ENCODE peak calls at places on chromosomes 16 and 17, in six cellular contexts. C is progenitor cell of endocrine pancreas; F is CD4-positive, alpha-beta T cell; H is RWPE1; Y is AG10803; Z is BJ. R is an unnamed sample.

GRCh38 chr17:44807093-44807816 is 22.8 kb downstream of the GJC1 start:
- DNase-seq in Z (no peak), H (no peak), Y (no peak), C (no peak), F (no peak), R (no peak)

GRCh38 chr17:62017912-62018311 is 47.2 kb downstream of the MED13 start:
- DNase-seq in Z (no peak), Y (no peak), C (no peak), F (no peak), H (no peak), R (no peak)

GRCh38 chr17:39406951-39407350 is 5.5 kb upstream of the FBXL20 start:
- DNase-seq in Y (no peak), C (no peak), F (no peak), Z (no peak), H (no peak), R (no peak)

GRCh38 chr16:80466024-80466986 is 74.5 kb upstream of the DYNLRB2 start:
- DNase-seq in C (peak; percentile 67), Z (no peak), F (peak; percentile 33), H (peak; percentile 74), Y (peak; percentile 46), R (peak; percentile 73)

GRCh38 chr16:1791943-1792812 is 1.3 kb downstream of the IGFALS start:
- DNase-seq in C (peak; percentile 9), Z (no peak), F (no peak), Y (no peak), H (no peak), R (no peak)

GRCh38 chr17:65398036-65398787 is 163.2 kb downstream of the AXIN2 start:
- DNase-seq in Y (no peak), H (no peak), C (no peak), Z (no peak), F (no peak), R (no peak)

GRCh38 chr17:34252138-34252889 is 2.8 kb upstream of the CCL2 start:
- DNase-seq in C (no peak), Z (peak; percentile 81), H (peak; percentile 36), F (no peak), Y (peak; percentile 94), R (peak; percentile 38)

GRCh38 chr17:2050871-2051387 is 4.0 kb upstream of the HIC1 start:
- DNase-seq in C (no peak), F (no peak), Z (no peak), H (no peak), Y (no peak), R (no peak)

GRCh38 chr17:37483311-37484039 is 6.2 kb upstream of the DUSP14 start:
- DNase-seq in Y (peak; percentile 95), C (no peak), H (no peak), Z (peak; percentile 89), F (no peak), R (no peak)

GRCh38 chr17:6070280-6070894 is at the start of gene WSCD1:
- DNase-seq in H (no peak), F (no peak), Z (no peak), C (peak; percentile 27), Y (no peak), R (peak; percentile 21)

GRCh38 chr17:7477392-7478275 is 1.8 kb downstream of the ZBTB4 start:
- DNase-seq in H (peak; percentile 40), Z (peak; percentile 87), Y (peak; percentile 96), C (peak; percentile 26), F (no peak), R (peak; percentile 26)

GRCh38 chr16:87463722-87464690 is 28.8 kb downstream of the ZCCHC14 start:
- DNase-seq in C (no peak), Y (peak; percentile 74), H (no peak), Z (no peak), F (peak; percentile 29), R (no peak)

GRCh38 chr16:1466968-1467521 is 7.8 kb downstream of the CLCN7 start:
- DNase-seq in H (peak; percentile 8), C (no peak), Z (no peak), F (no peak), Y (no peak), R (peak; percentile 19)

GRCh38 chr17:73283250-73283649 is 21.6 kb upstream of the CPSF4L start:
- DNase-seq in Y (no peak), H (no peak), C (no peak), F (no peak), Z (no peak), R (no peak)

GRCh38 chr16:8798535-8799157 is 1.0 kb downstream of the PMM2 start:
- DNase-seq in H (no peak), C (no peak), Z (no peak), Y (no peak), F (no peak), R (no peak)

GRCh38 chr17:35807371-35808144 is 1.7 kb upstream of the TAF15 start:
- DNase-seq in C (no peak), F (no peak), Z (peak; percentile 26), Y (peak; percentile 66), H (no peak), R (no peak)

GRCh38 chr16:89430436-89431157 is 59.8 kb downstream of the ANKRD11 start:
- DNase-seq in Y (no peak), F (no peak), Z (no peak), H (no peak), C (no peak), R (no peak)

GRCh38 chr17:30550512-30551273 is 73.5 kb downstream of the GOSR1 start:
- DNase-seq in Y (peak; percentile 13), C (no peak), Z (no peak), H (peak; percentile 11), F (no peak), R (peak; percentile 37)

GRCh38 chr16:1941924-1942809 is 832 bp downstream of the MSRB1 start:
- DNase-seq in C (no peak), Y (peak; percentile 21), H (peak; percentile 30), F (no peak), Z (no peak), R (peak; percentile 27)

GRCh38 chr17:81681672-81682071 is 1.9 kb downstream of the ARL16 start:
- DNase-seq in Y (no peak), H (no peak), F (no peak), C (no peak), Z (no peak), R (no peak)

GRCh38 chr16:54048994-54049929 is 237.3 kb downstream of the IRX3 start:
- DNase-seq in F (no peak), Z (no peak), Y (no peak), C (no peak), H (no peak), R (no peak)

GRCh38 chr16:22665048-22665797 is 148.7 kb upstream of the HS3ST2 start:
- DNase-seq in F (no peak), Z (no peak), Y (no peak), C (no peak), H (no peak), R (no peak)

GRCh38 chr17:41464682-41465081 is 2.5 kb downstream of the KRT32 start:
- DNase-seq in Z (peak; percentile 88), Y (peak; percentile 96), F (no peak), C (no peak), H (peak; percentile 95), R (peak; percentile 74)

GRCh38 chr17:50949128-50950001 is 83.2 kb upstream of the TOB1 start:
- DNase-seq in C (no peak), F (no peak), Y (no peak), H (no peak), Z (no peak), R (no peak)

GRCh38 chr17:9522074-9522473 is 53.5 kb downstream of the STX8 start:
- DNase-seq in F (no peak), H (peak; percentile 34), C (no peak), Y (peak; percentile 69), Z (no peak), R (peak; percentile 19)

GRCh38 chr17:9519873-9520272 is 55.7 kb downstream of the STX8 start:
- DNase-seq in Y (no peak), F (no peak), Z (no peak), C (no peak), H (no peak), R (no peak)

GRCh38 chr17:9517396-9517795 is 58.2 kb downstream of the STX8 start:
- DNase-seq in C (no peak), F (peak; percentile 6), Z (no peak), H (no peak), Y (no peak), R (no peak)

DNA sequence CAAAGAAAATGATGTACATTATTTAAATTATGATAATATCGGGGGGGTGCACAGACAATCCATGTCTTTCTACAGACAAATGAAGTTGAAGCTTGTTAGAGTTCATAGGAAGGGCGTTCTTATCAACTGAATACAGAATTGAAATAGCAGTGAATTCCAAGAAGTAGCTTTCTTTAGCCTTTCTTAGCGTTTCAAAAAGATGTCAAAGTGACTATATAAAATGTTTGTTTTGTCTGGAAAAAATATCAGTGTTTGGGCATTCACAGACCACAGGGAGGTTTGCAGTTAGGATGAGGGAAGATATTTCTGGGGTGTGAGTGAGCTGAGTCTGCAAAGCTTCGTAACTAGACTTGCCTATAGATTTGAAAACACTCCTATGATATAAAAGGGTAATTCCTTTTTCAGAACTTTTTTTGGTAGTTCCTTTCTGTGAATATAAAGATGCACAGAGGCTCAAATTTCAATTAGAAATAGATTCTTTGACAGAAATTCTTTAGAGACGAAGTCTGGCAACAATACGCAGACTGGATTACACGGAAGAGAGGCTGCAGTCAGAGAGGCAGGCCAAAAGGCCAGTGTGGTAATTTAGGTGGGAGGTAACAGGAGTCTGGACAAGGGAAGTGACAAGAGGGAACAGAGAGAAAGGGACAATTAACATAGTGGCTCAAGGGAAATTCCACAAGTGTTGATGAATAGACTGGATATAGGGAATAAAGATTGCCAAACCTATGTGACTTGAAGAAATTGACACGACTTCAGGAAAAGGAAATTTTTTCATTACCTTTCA is 54.8 kb downstream of the STX8 start:
- DNase-seq in F (no peak), H (no peak), Y (no peak), Z (no peak), C (no peak), R (no peak)
- TF ChIP-seq CTCF in F (no peak), H (no peak), Y (no peak), Z (no peak), C (no peak), R (no peak)

GRCh38 chr17:57735707-57736106 is 9.4 kb downstream of the CCDC182 start:
- DNase-seq in C (no peak), F (no peak), Z (no peak), Y (no peak), H (peak; percentile 23), R (peak; percentile 3)
- TF ChIP-seq CTCF in C (peak; percentile 53), F (no peak), Z (peak; percentile 14), Y (peak; percentile 24), H (no peak), R (no peak)

GRCh38 chr16:20954574-20954973 is 54.0 kb downstream of the LYRM1 start:
- DNase-seq in Z (no peak), F (no peak), C (no peak), Y (no peak), H (no peak), R (no peak)

GRCh38 chr16:20960899-20961298 is 60.3 kb downstream of the LYRM1 start:
- DNase-seq in Z (no peak), H (no peak), F (no peak), C (no peak), Y (no peak), R (no peak)

GRCh38 chr16:20957153-20957552 is 56.6 kb downstream of the LYRM1 start:
- DNase-seq in F (no peak), Y (no peak), Z (no peak), H (no peak), C (no peak), R (no peak)

GRCh38 chr16:20952144-20952797 is 51.7 kb downstream of the LYRM1 start:
- DNase-seq in F (no peak), Z (no peak), C (no peak), Y (no peak), H (peak; percentile 18), R (no peak)

GRCh38 chr16:20956319-20956718 is 55.7 kb downstream of the LYRM1 start:
- DNase-seq in C (no peak), H (no peak), Z (peak; percentile 0), Y (peak; percentile 33), F (no peak), R (no peak)
- TF ChIP-seq CTCF in C (no peak), H (no peak), Z (no peak), Y (no peak), F (no peak), R (no peak)

GRCh38 chr17:20095366-20096080 is 86.4 kb downstream of the SPECC1 start:
- DNase-seq in Y (peak; percentile 35), Z (no peak), C (peak; percentile 24), F (no peak), H (peak; percentile 17), R (peak; percentile 22)
- TF ChIP-seq CTCF in Y (peak; percentile 52), Z (peak; percentile 50), C (peak; percentile 53), F (no peak), H (no peak), R (peak; percentile 19)